ENCODE peak calls at places on chromosomes 12 and 14, in four cellular contexts. One of them, this sample, is unnamed.

GRCh38 chr12:124397807-124398577 is 103.1 kb downstream of the RFLNA start:
- DNase-seq in ACHN: no peak
- DNase-seq in NCI-H2171 treated with DMSO at 0.1 percent for 48 hours: peak
- DNase-seq in neural crest cell: no peak
- DNase-seq in this sample: no peak

GRCh38 chr14:61508526-61508925 is 186.8 kb upstream of the HIF1A start:
- DNase-seq in ACHN: no peak
- DNase-seq in NCI-H2171 treated with DMSO at 0.1 percent for 48 hours: no peak
- DNase-seq in neural crest cell: no peak
- DNase-seq in this sample: no peak

GRCh38 chr12:94545937-94546771 is 86.5 kb upstream of the CEP83 start:
- DNase-seq in ACHN: peak
- DNase-seq in NCI-H2171 treated with DMSO at 0.1 percent for 48 hours: peak
- DNase-seq in neural crest cell: peak
- DNase-seq in this sample: peak

GRCh38 chr12:106883421-106883820 is 72.3 kb upstream of the TMEM263 start:
- DNase-seq in ACHN: no peak
- DNase-seq in NCI-H2171 treated with DMSO at 0.1 percent for 48 hours: no peak
- DNase-seq in neural crest cell: no peak
- DNase-seq in this sample: no peak

GRCh38 chr12:55664826-55665225 is 28.1 kb downstream of the OR10P1 start:
- DNase-seq in ACHN: no peak
- DNase-seq in NCI-H2171 treated with DMSO at 0.1 percent for 48 hours: no peak
- DNase-seq in neural crest cell: no peak
- DNase-seq in this sample: no peak

GRCh38 chr12:96371138-96371786 is 29.0 kb downstream of the CDK17 start:
- DNase-seq in ACHN: no peak
- DNase-seq in NCI-H2171 treated with DMSO at 0.1 percent for 48 hours: no peak
- DNase-seq in neural crest cell: no peak
- DNase-seq in this sample: no peak

GRCh38 chr14:94373708-94374107 is 14.7 kb downstream of the SERPINA1 start:
- DNase-seq in ACHN: peak
- DNase-seq in NCI-H2171 treated with DMSO at 0.1 percent for 48 hours: no peak
- DNase-seq in neural crest cell: no peak
- DNase-seq in this sample: no peak

GRCh38 chr12:75389061-75389460 is 1.8 kb upstream of the GLIPR1L2 start:
- DNase-seq in ACHN: peak
- DNase-seq in NCI-H2171 treated with DMSO at 0.1 percent for 48 hours: no peak
- DNase-seq in neural crest cell: no peak
- DNase-seq in this sample: no peak

GRCh38 chr12:25970916-25971674 is 12.6 kb downstream of the RASSF8 start:
- DNase-seq in ACHN: no peak
- DNase-seq in NCI-H2171 treated with DMSO at 0.1 percent for 48 hours: no peak
- DNase-seq in neural crest cell: no peak
- DNase-seq in this sample: no peak

GRCh38 chr12:120181991-120182631 is 12.4 kb downstream of the GCN1 start:
- DNase-seq in ACHN: peak
- DNase-seq in NCI-H2171 treated with DMSO at 0.1 percent for 48 hours: no peak
- DNase-seq in neural crest cell: no peak
- DNase-seq in this sample: no peak

GRCh38 chr12:107134558-107134957 is 41.2 kb upstream of the CRY1 start:
- DNase-seq in ACHN: peak
- DNase-seq in NCI-H2171 treated with DMSO at 0.1 percent for 48 hours: no peak
- DNase-seq in neural crest cell: no peak
- DNase-seq in this sample: no peak

GRCh38 chr12:49345048-49345839 is 1.4 kb upstream of the DNAJC22 start:
- DNase-seq in ACHN: peak
- DNase-seq in NCI-H2171 treated with DMSO at 0.1 percent for 48 hours: peak
- DNase-seq in neural crest cell: no peak
- DNase-seq in this sample: no peak

GRCh38 chr14:35362441-35362840 is 42.1 kb downstream of the NFKBIA start:
- DNase-seq in ACHN: no peak
- DNase-seq in NCI-H2171 treated with DMSO at 0.1 percent for 48 hours: no peak
- DNase-seq in neural crest cell: no peak
- DNase-seq in this sample: no peak

GRCh38 chr12:62776575-62776974 is 158.4 kb downstream of the PPM1H start:
- DNase-seq in ACHN: no peak
- DNase-seq in NCI-H2171 treated with DMSO at 0.1 percent for 48 hours: no peak
- DNase-seq in neural crest cell: no peak
- DNase-seq in this sample: no peak

GRCh38 chr14:97379091-97379531 is 581.9 kb downstream of the VRK1 start:
- DNase-seq in ACHN: no peak
- DNase-seq in NCI-H2171 treated with DMSO at 0.1 percent for 48 hours: no peak
- DNase-seq in neural crest cell: no peak
- DNase-seq in this sample: no peak

GRCh38 chr12:46661161-46661845 is 164.5 kb downstream of the SLC38A4 start:
- DNase-seq in ACHN: peak
- DNase-seq in NCI-H2171 treated with DMSO at 0.1 percent for 48 hours: peak
- DNase-seq in neural crest cell: no peak
- DNase-seq in this sample: peak

GRCh38 chr12:48454675-48455074 is 17.7 kb upstream of the ANP32D start:
- DNase-seq in ACHN: peak
- DNase-seq in NCI-H2171 treated with DMSO at 0.1 percent for 48 hours: no peak
- DNase-seq in neural crest cell: no peak
- DNase-seq in this sample: no peak

GRCh38 chr12:98656289-98657101 is 11.4 kb downstream of the APAF1 start:
- DNase-seq in ACHN: no peak
- DNase-seq in NCI-H2171 treated with DMSO at 0.1 percent for 48 hours: no peak
- DNase-seq in neural crest cell: no peak
- DNase-seq in this sample: no peak

GRCh38 chr12:52679875-52680274 is 332 bp downstream of the KRT1 start:
- DNase-seq in ACHN: no peak
- DNase-seq in NCI-H2171 treated with DMSO at 0.1 percent for 48 hours: no peak
- DNase-seq in neural crest cell: no peak
- DNase-seq in this sample: no peak

GRCh38 chr12:42631507-42631906 is 42.0 kb upstream of the PRICKLE1 start:
- DNase-seq in ACHN: no peak
- DNase-seq in NCI-H2171 treated with DMSO at 0.1 percent for 48 hours: no peak
- DNase-seq in neural crest cell: no peak
- DNase-seq in this sample: no peak

GRCh38 chr12:581746-582145 is 81.5 kb downstream of the NINJ2 start:
- DNase-seq in ACHN: no peak
- DNase-seq in NCI-H2171 treated with DMSO at 0.1 percent for 48 hours: no peak
- DNase-seq in neural crest cell: no peak
- DNase-seq in this sample: no peak

GRCh38 chr12:2376855-2377657 is 324.3 kb downstream of the CACNA1C start:
- DNase-seq in ACHN: no peak
- DNase-seq in NCI-H2171 treated with DMSO at 0.1 percent for 48 hours: peak
- DNase-seq in neural crest cell: no peak
- DNase-seq in this sample: no peak

GRCh38 chr12:65443038-65443437 is 164.6 kb downstream of the MSRB3 start:
- DNase-seq in ACHN: no peak
- DNase-seq in NCI-H2171 treated with DMSO at 0.1 percent for 48 hours: no peak
- DNase-seq in neural crest cell: no peak
- DNase-seq in this sample: no peak

GRCh38 chr12:52971701-52972329 is 22.9 kb downstream of the KRT18 start:
- DNase-seq in ACHN: no peak
- DNase-seq in NCI-H2171 treated with DMSO at 0.1 percent for 48 hours: peak
- DNase-seq in neural crest cell: no peak
- DNase-seq in this sample: no peak

GRCh38 chr12:34399631-34400422 is 377.5 kb downstream of the ALG10 start:
- DNase-seq in ACHN: no peak
- DNase-seq in NCI-H2171 treated with DMSO at 0.1 percent for 48 hours: no peak
- DNase-seq in neural crest cell: no peak
- DNase-seq in this sample: no peak

GRCh38 chr14:75648066-75648838 is 12.4 kb downstream of the ERG28 start:
- DNase-seq in ACHN: peak
- DNase-seq in NCI-H2171 treated with DMSO at 0.1 percent for 48 hours: no peak
- DNase-seq in neural crest cell: no peak
- DNase-seq in this sample: no peak

GRCh38 chr12:39839072-39839471 is 219.5 kb upstream of the ABCD2 start:
- DNase-seq in ACHN: no peak
- DNase-seq in NCI-H2171 treated with DMSO at 0.1 percent for 48 hours: no peak
- DNase-seq in neural crest cell: no peak
- DNase-seq in this sample: no peak

GRCh38 chr12:46145881-46146280 is 123.0 kb downstream of the SLC38A1 start:
- DNase-seq in ACHN: no peak
- DNase-seq in NCI-H2171 treated with DMSO at 0.1 percent for 48 hours: no peak
- DNase-seq in neural crest cell: no peak
- DNase-seq in this sample: no peak

GRCh38 chr12:104703372-104703771 is 246.6 kb downstream of the CHST11 start:
- DNase-seq in ACHN: no peak
- DNase-seq in NCI-H2171 treated with DMSO at 0.1 percent for 48 hours: no peak
- DNase-seq in neural crest cell: no peak
- DNase-seq in this sample: no peak

GRCh38 chr12:3150820-3151590 is 73.8 kb downstream of the TSPAN9 start:
- DNase-seq in ACHN: no peak
- DNase-seq in NCI-H2171 treated with DMSO at 0.1 percent for 48 hours: no peak
- DNase-seq in neural crest cell: no peak
- DNase-seq in this sample: no peak

GRCh38 chr12:48157889-48158370 is 615 bp upstream of the ASB8 start:
- DNase-seq in ACHN: no peak
- DNase-seq in NCI-H2171 treated with DMSO at 0.1 percent for 48 hours: no peak
- DNase-seq in neural crest cell: no peak
- DNase-seq in this sample: no peak

GRCh38 chr12:94998322-94998721 is 5.2 kb downstream of the NDUFA12 start:
- DNase-seq in ACHN: no peak
- DNase-seq in NCI-H2171 treated with DMSO at 0.1 percent for 48 hours: no peak
- DNase-seq in neural crest cell: no peak
- DNase-seq in this sample: no peak

GRCh38 chr14:105251920-105252319 is 3.6 kb downstream of the BTBD6 start:
- DNase-seq in ACHN: no peak
- DNase-seq in NCI-H2171 treated with DMSO at 0.1 percent for 48 hours: no peak
- DNase-seq in neural crest cell: no peak
- DNase-seq in this sample: no peak

GRCh38 chr12:6272300-6273208 is 37.9 kb upstream of the PLEKHG6 start:
- DNase-seq in ACHN: no peak
- DNase-seq in NCI-H2171 treated with DMSO at 0.1 percent for 48 hours: peak
- DNase-seq in neural crest cell: no peak
- DNase-seq in this sample: no peak

GRCh38 chr12:31620311-31620710 is 29.4 kb upstream of the DENND5B start:
- DNase-seq in ACHN: no peak
- DNase-seq in NCI-H2171 treated with DMSO at 0.1 percent for 48 hours: no peak
- DNase-seq in neural crest cell: no peak
- DNase-seq in this sample: no peak

GRCh38 chr14:66008631-66009030 is 477.5 kb upstream of the CCDC196 start:
- DNase-seq in ACHN: no peak
- DNase-seq in NCI-H2171 treated with DMSO at 0.1 percent for 48 hours: no peak
- DNase-seq in neural crest cell: no peak
- DNase-seq in this sample: no peak

GRCh38 chr14:77110286-77110685 is 12.2 kb downstream of the CIPC start:
- DNase-seq in ACHN: no peak
- DNase-seq in NCI-H2171 treated with DMSO at 0.1 percent for 48 hours: no peak
- DNase-seq in neural crest cell: no peak
- DNase-seq in this sample: no peak

GRCh38 chr12:578743-579449 is 84.3 kb downstream of the NINJ2 start:
- DNase-seq in ACHN: no peak
- DNase-seq in NCI-H2171 treated with DMSO at 0.1 percent for 48 hours: no peak
- DNase-seq in neural crest cell: no peak
- DNase-seq in this sample: no peak

GRCh38 chr12:116708826-116709756 is 28.8 kb downstream of the SPRING1 start:
- DNase-seq in ACHN: peak
- DNase-seq in NCI-H2171 treated with DMSO at 0.1 percent for 48 hours: peak
- DNase-seq in neural crest cell: peak
- DNase-seq in this sample: no peak

GRCh38 chr12:93587601-93588000 is 15.1 kb downstream of the SOCS2 start:
- DNase-seq in ACHN: no peak
- DNase-seq in NCI-H2171 treated with DMSO at 0.1 percent for 48 hours: no peak
- DNase-seq in neural crest cell: no peak
- DNase-seq in this sample: no peak

This sample was measured in GM12878.